ENCODE peak calls at places on chromosomes 13 and 19, in eight cellular contexts. One of them, this sample, is unnamed.

GRCh38 chr13:89034015-89034414 is 1362.8 kb downstream of the SLITRK5 start:
- DNase-seq in ovary: no peak
- DNase-seq in AG04450: no peak
- DNase-seq in AG09319: no peak
- DNase-seq in amygdala: no peak
- DNase-seq in stimulated activated CD8-positive, alpha-beta memory T cell treated with anti-CD3 and anti-CD28 coated beads, Interleukin-15, amount 100 ng/mL, for 24 hours: no peak
- DNase-seq in germinal center: no peak
- DNase-seq in NCI-H1694: no peak
- DNase-seq in this sample: no peak

GRCh38 chr13:47213057-47213456 is 316.2 kb upstream of the HTR2A start:
- DNase-seq in ovary: no peak
- DNase-seq in AG04450: no peak
- DNase-seq in AG09319: no peak
- DNase-seq in amygdala: no peak
- DNase-seq in stimulated activated CD8-positive, alpha-beta memory T cell treated with anti-CD3 and anti-CD28 coated beads, Interleukin-15, amount 100 ng/mL, for 24 hours: no peak
- DNase-seq in germinal center: no peak
- DNase-seq in NCI-H1694: no peak
- DNase-seq in this sample: no peak

GRCh38 chr19:19562665-19563347 is 24.7 kb downstream of the CILP2 start:
- DNase-seq in ovary: no peak
- DNase-seq in AG04450: no peak
- DNase-seq in AG09319: no peak
- DNase-seq in amygdala: no peak
- DNase-seq in stimulated activated CD8-positive, alpha-beta memory T cell treated with anti-CD3 and anti-CD28 coated beads, Interleukin-15, amount 100 ng/mL, for 24 hours: no peak
- DNase-seq in germinal center: no peak
- DNase-seq in NCI-H1694: no peak
- DNase-seq in this sample: no peak

GRCh38 chr13:48938308-48938943 is 37.3 kb upstream of the FNDC3A start:
- DNase-seq in ovary: no peak
- DNase-seq in AG04450: no peak
- DNase-seq in AG09319: no peak
- DNase-seq in amygdala: no peak
- DNase-seq in stimulated activated CD8-positive, alpha-beta memory T cell treated with anti-CD3 and anti-CD28 coated beads, Interleukin-15, amount 100 ng/mL, for 24 hours: no peak
- DNase-seq in germinal center: no peak
- DNase-seq in NCI-H1694: no peak
- DNase-seq in this sample: no peak

GRCh38 chr13:33078268-33078667 is 62.0 kb downstream of the KL start:
- DNase-seq in ovary: no peak
- DNase-seq in AG04450: no peak
- DNase-seq in AG09319: no peak
- DNase-seq in amygdala: no peak
- DNase-seq in stimulated activated CD8-positive, alpha-beta memory T cell treated with anti-CD3 and anti-CD28 coated beads, Interleukin-15, amount 100 ng/mL, for 24 hours: no peak
- DNase-seq in germinal center: no peak
- DNase-seq in NCI-H1694: no peak
- DNase-seq in this sample: no peak

GRCh38 chr19:6161271-6161850 is 25.9 kb downstream of the ACSBG2 start:
- DNase-seq in ovary: no peak
- DNase-seq in AG04450: no peak
- DNase-seq in AG09319: no peak
- DNase-seq in amygdala: no peak
- DNase-seq in stimulated activated CD8-positive, alpha-beta memory T cell treated with anti-CD3 and anti-CD28 coated beads, Interleukin-15, amount 100 ng/mL, for 24 hours: no peak
- DNase-seq in germinal center: peak
- DNase-seq in NCI-H1694: no peak
- DNase-seq in this sample: peak

GRCh38 chr19:784541-784940 is 12.7 kb upstream of the PTBP1 start:
- DNase-seq in ovary: no peak
- DNase-seq in AG04450: no peak
- DNase-seq in AG09319: no peak
- DNase-seq in amygdala: no peak
- DNase-seq in stimulated activated CD8-positive, alpha-beta memory T cell treated with anti-CD3 and anti-CD28 coated beads, Interleukin-15, amount 100 ng/mL, for 24 hours: no peak
- DNase-seq in germinal center: no peak
- DNase-seq in NCI-H1694: no peak
- DNase-seq in this sample: no peak

GRCh38 chr13:93450226-93450625 is 223.6 kb downstream of the GPC6 start:
- DNase-seq in ovary: no peak
- DNase-seq in AG04450: peak
- DNase-seq in AG09319: no peak
- DNase-seq in amygdala: no peak
- DNase-seq in stimulated activated CD8-positive, alpha-beta memory T cell treated with anti-CD3 and anti-CD28 coated beads, Interleukin-15, amount 100 ng/mL, for 24 hours: no peak
- DNase-seq in germinal center: no peak
- DNase-seq in NCI-H1694: no peak
- DNase-seq in this sample: no peak

GRCh38 chr13:111145506-111145905 is 30.4 kb downstream of the ARHGEF7 start:
- DNase-seq in ovary: no peak
- DNase-seq in AG04450: no peak
- DNase-seq in AG09319: no peak
- DNase-seq in amygdala: no peak
- DNase-seq in stimulated activated CD8-positive, alpha-beta memory T cell treated with anti-CD3 and anti-CD28 coated beads, Interleukin-15, amount 100 ng/mL, for 24 hours: no peak
- DNase-seq in germinal center: no peak
- DNase-seq in NCI-H1694: no peak
- DNase-seq in this sample: no peak

GRCh38 chr19:47274891-47275865 is 493 bp downstream of the INAFM1 start:
- DNase-seq in ovary: peak
- DNase-seq in AG04450: no peak
- DNase-seq in AG09319: no peak
- DNase-seq in amygdala: no peak
- DNase-seq in stimulated activated CD8-positive, alpha-beta memory T cell treated with anti-CD3 and anti-CD28 coated beads, Interleukin-15, amount 100 ng/mL, for 24 hours: no peak
- DNase-seq in germinal center: no peak
- DNase-seq in NCI-H1694: no peak
- DNase-seq in this sample: no peak

GRCh38 chr13:51614350-51614786 is 30.1 kb downstream of the WDFY2 start:
- DNase-seq in ovary: no peak
- DNase-seq in AG04450: no peak
- DNase-seq in AG09319: no peak
- DNase-seq in amygdala: no peak
- DNase-seq in stimulated activated CD8-positive, alpha-beta memory T cell treated with anti-CD3 and anti-CD28 coated beads, Interleukin-15, amount 100 ng/mL, for 24 hours: no peak
- DNase-seq in germinal center: peak
- DNase-seq in NCI-H1694: peak
- DNase-seq in this sample: peak

GRCh38 chr19:46787040-46787330 is 1.4 kb downstream of the SLC1A5 start:
- DNase-seq in ovary: no peak
- DNase-seq in AG04450: no peak
- DNase-seq in AG09319: no peak
- DNase-seq in amygdala: no peak
- DNase-seq in stimulated activated CD8-positive, alpha-beta memory T cell treated with anti-CD3 and anti-CD28 coated beads, Interleukin-15, amount 100 ng/mL, for 24 hours: no peak
- DNase-seq in germinal center: no peak
- DNase-seq in NCI-H1694: no peak
- DNase-seq in this sample: no peak

GRCh38 chr19:17086811-17087210 is 11.2 kb downstream of the MYO9B start:
- DNase-seq in ovary: no peak
- DNase-seq in AG04450: no peak
- DNase-seq in AG09319: no peak
- DNase-seq in amygdala: no peak
- DNase-seq in stimulated activated CD8-positive, alpha-beta memory T cell treated with anti-CD3 and anti-CD28 coated beads, Interleukin-15, amount 100 ng/mL, for 24 hours: no peak
- DNase-seq in germinal center: no peak
- DNase-seq in NCI-H1694: no peak
- DNase-seq in this sample: no peak

GRCh38 chr19:1935484-1936208 is 5.3 kb upstream of the CSNK1G2 start:
- DNase-seq in ovary: no peak
- DNase-seq in AG04450: no peak
- DNase-seq in AG09319: no peak
- DNase-seq in amygdala: no peak
- DNase-seq in stimulated activated CD8-positive, alpha-beta memory T cell treated with anti-CD3 and anti-CD28 coated beads, Interleukin-15, amount 100 ng/mL, for 24 hours: no peak
- DNase-seq in germinal center: peak
- DNase-seq in NCI-H1694: no peak
- DNase-seq in this sample: no peak

GRCh38 chr19:12997967-12998940 is 3.0 kb downstream of the NFIX start:
- DNase-seq in ovary: peak
- DNase-seq in AG04450: no peak
- DNase-seq in AG09319: no peak
- DNase-seq in amygdala: no peak
- DNase-seq in stimulated activated CD8-positive, alpha-beta memory T cell treated with anti-CD3 and anti-CD28 coated beads, Interleukin-15, amount 100 ng/mL, for 24 hours: no peak
- DNase-seq in germinal center: no peak
- DNase-seq in NCI-H1694: no peak
- DNase-seq in this sample: no peak

GRCh38 chr13:75550159-75550567 is 572 bp downstream of the UCHL3 start:
- DNase-seq in ovary: no peak
- DNase-seq in AG04450: peak
- DNase-seq in AG09319: no peak
- DNase-seq in amygdala: no peak
- DNase-seq in stimulated activated CD8-positive, alpha-beta memory T cell treated with anti-CD3 and anti-CD28 coated beads, Interleukin-15, amount 100 ng/mL, for 24 hours: no peak
- DNase-seq in germinal center: peak
- DNase-seq in NCI-H1694: no peak
- DNase-seq in this sample: no peak

GRCh38 chr19:49691243-49692101 is 556 bp downstream of the CPT1C start:
- DNase-seq in ovary: peak
- DNase-seq in AG04450: no peak
- DNase-seq in AG09319: no peak
- DNase-seq in amygdala: peak
- DNase-seq in stimulated activated CD8-positive, alpha-beta memory T cell treated with anti-CD3 and anti-CD28 coated beads, Interleukin-15, amount 100 ng/mL, for 24 hours: no peak
- DNase-seq in germinal center: peak
- DNase-seq in NCI-H1694: peak
- DNase-seq in this sample: no peak

GRCh38 chr13:28566891-28567290 is 72.0 kb upstream of the FLT1 start:
- DNase-seq in ovary: no peak
- DNase-seq in AG04450: no peak
- DNase-seq in AG09319: no peak
- DNase-seq in amygdala: no peak
- DNase-seq in stimulated activated CD8-positive, alpha-beta memory T cell treated with anti-CD3 and anti-CD28 coated beads, Interleukin-15, amount 100 ng/mL, for 24 hours: no peak
- DNase-seq in germinal center: no peak
- DNase-seq in NCI-H1694: no peak
- DNase-seq in this sample: no peak

GRCh38 chr13:85137516-85137915 is 661.7 kb downstream of the SLITRK6 start:
- DNase-seq in ovary: no peak
- DNase-seq in AG04450: no peak
- DNase-seq in AG09319: no peak
- DNase-seq in amygdala: no peak
- DNase-seq in stimulated activated CD8-positive, alpha-beta memory T cell treated with anti-CD3 and anti-CD28 coated beads, Interleukin-15, amount 100 ng/mL, for 24 hours: no peak
- DNase-seq in germinal center: no peak
- DNase-seq in NCI-H1694: no peak
- DNase-seq in this sample: no peak

GRCh38 chr19:18650468-18651001 is 13.7 kb downstream of the KLHL26 start:
- DNase-seq in ovary: peak
- DNase-seq in AG04450: peak
- DNase-seq in AG09319: peak
- DNase-seq in amygdala: no peak
- DNase-seq in stimulated activated CD8-positive, alpha-beta memory T cell treated with anti-CD3 and anti-CD28 coated beads, Interleukin-15, amount 100 ng/mL, for 24 hours: no peak
- DNase-seq in germinal center: no peak
- DNase-seq in NCI-H1694: no peak
- DNase-seq in this sample: no peak

GRCh38 chr13:21668665-21669599 is 1.9 kb upstream of the FGF9 start:
- DNase-seq in ovary: no peak
- DNase-seq in AG04450: no peak
- DNase-seq in AG09319: no peak
- DNase-seq in amygdala: no peak
- DNase-seq in stimulated activated CD8-positive, alpha-beta memory T cell treated with anti-CD3 and anti-CD28 coated beads, Interleukin-15, amount 100 ng/mL, for 24 hours: no peak
- DNase-seq in germinal center: peak
- DNase-seq in NCI-H1694: no peak
- DNase-seq in this sample: no peak

GRCh38 chr13:48831248-48831647 is 144.5 kb upstream of the FNDC3A start:
- DNase-seq in ovary: no peak
- DNase-seq in AG04450: no peak
- DNase-seq in AG09319: no peak
- DNase-seq in amygdala: no peak
- DNase-seq in stimulated activated CD8-positive, alpha-beta memory T cell treated with anti-CD3 and anti-CD28 coated beads, Interleukin-15, amount 100 ng/mL, for 24 hours: no peak
- DNase-seq in germinal center: no peak
- DNase-seq in NCI-H1694: no peak
- DNase-seq in this sample: peak

GRCh38 chr19:21835429-21835809 is 563 bp downstream of the ZNF43 start:
- DNase-seq in ovary: no peak
- DNase-seq in AG04450: no peak
- DNase-seq in AG09319: no peak
- DNase-seq in amygdala: no peak
- DNase-seq in stimulated activated CD8-positive, alpha-beta memory T cell treated with anti-CD3 and anti-CD28 coated beads, Interleukin-15, amount 100 ng/mL, for 24 hours: no peak
- DNase-seq in germinal center: no peak
- DNase-seq in NCI-H1694: no peak
- DNase-seq in this sample: no peak

GRCh38 chr19:6828306-6828697 is 55.8 kb downstream of the VAV1 start:
- DNase-seq in ovary: no peak
- DNase-seq in AG04450: no peak
- DNase-seq in AG09319: no peak
- DNase-seq in amygdala: no peak
- DNase-seq in stimulated activated CD8-positive, alpha-beta memory T cell treated with anti-CD3 and anti-CD28 coated beads, Interleukin-15, amount 100 ng/mL, for 24 hours: no peak
- DNase-seq in germinal center: no peak
- DNase-seq in NCI-H1694: no peak
- DNase-seq in this sample: no peak